ENCODE peak calls at places on chromosomes 5 and 9, in five cellular contexts. C is fibroblast of lung, I is esophagus muscularis mucosa, V is mammary epithelial cell, Z is mucosa of descending colon. W is an unnamed sample.

GRCh38 chr9:111178361-111179043 is 140.2 kb upstream of the LPAR1 start:
- DNase-seq in C (peak; percentile 94), I (no peak), V (no peak), Z (no peak), W (no peak)

GRCh38 chr9:18550286-18550685 is 76.3 kb downstream of the ADAMTSL1 start:
- DNase-seq in C (no peak), I (no peak), V (no peak), Z (no peak), W (no peak)

GRCh38 chr9:75588808-75589207 is 301.7 kb upstream of the PCSK5 start:
- DNase-seq in C (no peak), I (peak; percentile 37), V (peak; percentile 1), Z (no peak), W (no peak)

GRCh38 chr5:173454764-173455598 is 126.8 kb upstream of the STC2 start:
- DNase-seq in C (peak; percentile 99), I (no peak), V (peak; percentile 91), Z (peak; percentile 3), W (no peak)

GRCh38 chr5:83553000-83553486 is 81.5 kb downstream of the VCAN start:
- DNase-seq in C (peak; percentile 31), I (no peak), V (no peak), Z (peak; percentile 4), W (no peak)

GRCh38 chr9:112069318-112070169 is 105.6 kb downstream of the SUSD1 start:
- DNase-seq in C (peak; percentile 42), I (peak; percentile 89), V (no peak), Z (peak; percentile 58), W (no peak)

GRCh38 chr5:150514708-150515211 is 6.8 kb downstream of the NDST1 start:
- DNase-seq in C (peak; percentile 78), I (no peak), V (peak; percentile 66), Z (no peak), W (no peak)

GRCh38 chr5:10031817-10032216 is 217.9 kb downstream of the ATPSCKMT start:
- DNase-seq in C (no peak), I (no peak), V (no peak), Z (no peak), W (no peak)

GRCh38 chr5:126402591-126402990 is 20.6 kb upstream of the GRAMD2B start:
- DNase-seq in C (no peak), I (no peak), V (no peak), Z (no peak), W (no peak)

GRCh38 chr9:98540476-98540875 is 168.3 kb downstream of the GABBR2 start:
- DNase-seq in C (peak; percentile 78), I (peak; percentile 55), V (no peak), Z (no peak), W (no peak)

GRCh38 chr5:39459091-39459490 is 34.3 kb upstream of the DAB2 start:
- DNase-seq in C (peak; percentile 46), I (no peak), V (no peak), Z (no peak), W (no peak)

GRCh38 chr5:150438873-150439546 is 10.5 kb downstream of the RPS14 start:
- DNase-seq in C (peak; percentile 17), I (no peak), V (no peak), Z (no peak), W (no peak)

GRCh38 chr9:21252727-21253547 is 13.1 kb upstream of the IFNA14 start:
- DNase-seq in C (peak; percentile 27), I (no peak), V (peak; percentile 41), Z (peak; percentile 24), W (no peak)

GRCh38 chr9:128523199-128523925 is 18.8 kb downstream of the GLE1 start:
- DNase-seq in C (peak; percentile 55), I (no peak), V (no peak), Z (no peak), W (no peak)

GRCh38 chr5:82417776-82418607 is 139.8 kb upstream of the RPS23 start:
- DNase-seq in C (peak; percentile 67), I (no peak), V (no peak), Z (no peak), W (no peak)

GRCh38 chr5:155200608-155201007 is 187.1 kb downstream of the KIF4B start:
- DNase-seq in C (no peak), I (no peak), V (no peak), Z (no peak), W (no peak)

GRCh38 chr5:13276143-13276542 is 668.3 kb downstream of the DNAH5 start:
- DNase-seq in C (peak; percentile 66), I (no peak), V (peak; percentile 61), Z (no peak), W (no peak)

GRCh38 chr9:114273461-114273881 is 49.4 kb upstream of the ORM1 start:
- DNase-seq in C (no peak), I (no peak), V (peak; percentile 69), Z (no peak), W (no peak)

GRCh38 chr9:86684148-86684547 is 263.2 kb downstream of the GAS1 start:
- DNase-seq in C (no peak), I (no peak), V (no peak), Z (no peak), W (no peak)

GRCh38 chr5:106121972-106122605 is 1548.6 kb downstream of the EFNA5 start:
- DNase-seq in C (no peak), I (no peak), V (peak; percentile 12), Z (peak; percentile 17), W (no peak)

GRCh38 chr5:61055434-61056006 is 106.7 kb downstream of the SMIM15 start:
- DNase-seq in C (peak; percentile 46), I (no peak), V (peak; percentile 40), Z (peak; percentile 29), W (no peak)

GRCh38 chr9:34961574-34962480 is 3.7 kb downstream of the PHF24 start:
- DNase-seq in C (peak; percentile 67), I (no peak), V (peak; percentile 87), Z (no peak), W (no peak)

DNA sequence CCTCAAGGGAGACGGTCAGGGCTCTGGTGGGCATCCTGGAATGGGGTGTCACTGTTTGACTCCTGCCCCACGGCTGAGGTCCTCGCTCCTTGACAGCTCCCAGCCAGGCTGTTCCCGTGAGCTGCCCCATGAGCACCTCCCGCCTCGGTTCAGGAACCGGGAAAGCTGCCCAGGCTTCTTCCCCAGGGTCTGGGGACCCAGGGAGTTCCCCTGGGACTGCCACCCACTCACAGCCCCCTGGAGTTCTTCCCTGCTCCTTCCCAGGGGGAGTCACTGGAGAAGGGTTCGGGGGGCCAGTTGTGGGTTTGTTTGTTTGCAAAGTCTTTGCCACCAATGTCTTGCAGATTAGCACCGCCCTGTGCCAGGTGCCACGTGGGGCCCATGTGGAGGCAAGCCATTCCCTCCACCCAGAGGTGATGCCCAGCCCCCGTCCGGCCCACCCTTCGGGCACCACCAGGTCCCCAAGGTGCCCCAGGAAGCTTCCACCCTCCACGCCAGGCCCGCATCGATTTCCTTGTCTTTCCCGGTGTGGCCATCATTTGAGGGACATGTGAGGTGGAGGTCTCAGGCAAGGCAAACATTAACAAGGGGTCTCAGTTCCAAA is 1.3 kb downstream of the PLPP7 start:
- DNase-seq in C (no peak), I (no peak), V (no peak), Z (no peak), W (no peak)
- H3K4me3 ChIP-seq in C (peak overlapping the region; percentile 50), I (peak overlapping the region; percentile 62), V (no peak overlapping the region), Z (no peak overlapping the region), W (peak overlapping the region; percentile 43)

DNA sequence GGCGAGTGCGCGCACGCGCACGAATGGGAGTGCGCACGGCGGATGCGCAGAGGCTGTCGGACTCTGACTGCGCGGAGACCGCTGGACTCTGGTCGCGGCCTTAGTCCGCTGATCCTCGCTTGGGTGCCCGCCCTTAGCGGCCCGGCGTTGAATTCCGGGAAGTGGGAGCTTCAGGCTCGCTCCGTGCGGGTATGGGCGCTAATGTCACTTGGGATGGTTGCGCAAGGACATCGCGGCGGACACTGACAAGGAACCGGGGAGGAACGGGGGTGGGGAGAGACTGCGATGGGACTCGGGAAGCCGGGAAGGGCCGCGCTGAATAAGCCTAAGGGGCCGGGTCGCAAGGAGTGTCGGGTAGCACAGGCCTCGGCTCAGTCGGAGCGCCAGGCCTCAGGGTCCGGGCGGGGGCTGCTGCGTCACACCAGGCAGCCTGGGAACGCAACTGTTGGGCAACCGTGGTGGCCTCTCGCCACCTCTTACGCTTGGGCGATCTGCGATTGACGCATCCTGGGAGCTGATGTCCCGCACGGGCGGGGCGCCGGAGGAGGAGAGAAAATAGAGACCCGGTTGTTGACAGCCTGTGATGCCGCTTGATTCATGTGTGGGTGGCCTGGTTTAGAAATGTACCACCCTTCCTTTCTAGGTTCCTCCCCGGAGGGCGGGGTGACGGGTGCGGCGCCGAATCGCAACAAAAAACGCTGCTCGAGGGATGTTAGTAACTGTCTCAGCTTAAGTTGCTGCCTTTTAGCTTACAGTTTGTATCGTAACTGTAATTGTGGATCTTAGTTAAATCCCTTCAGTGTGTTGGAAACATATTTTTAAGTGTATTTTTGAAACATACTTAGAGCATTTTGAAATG is 545 bp upstream of the CHD1 start:
- DNase-seq in C (peak; percentile 94), I (peak; percentile 99), V (peak; percentile 97), Z (peak; percentile 92), W (peak; percentile 98)
- H3K4me1 ChIP-seq in C (no peaks in the 10 kb centered on the region), I (peaks cover 54% of the 10 kb centered on the region), V (peaks cover 13% of the 10 kb centered on the region), Z (peaks cover 20% of the 10 kb centered on the region), W (peaks cover 48% of the 10 kb centered on the region)

GRCh38 chr5:1155191-1156032 is 43.5 kb upstream of the SLC12A7 start:
- DNase-seq in C (no peak), I (no peak), V (no peak), Z (no peak), W (no peak)
- H3K4me3 ChIP-seq in C (no peak overlapping the region), I (peak overlapping the region; percentile 42), V (no peak overlapping the region), Z (no peak overlapping the region), W (peak overlapping the region; percentile 41)

GRCh38 chr5:1356873-1357787 is 12.2 kb upstream of the CLPTM1L start:
- DNase-seq in C (no peak), I (no peak), V (no peak), Z (no peak), W (no peak)

GRCh38 chr5:1359713-1360112 is 14.8 kb upstream of the CLPTM1L start:
- DNase-seq in C (no peak), I (no peak), V (no peak), Z (no peak), W (no peak)

GRCh38 chr5:1359031-1359645 is 14.2 kb upstream of the CLPTM1L start:
- DNase-seq in C (no peak), I (no peak), V (no peak), Z (no peak), W (no peak)

GRCh38 chr5:1357946-1358725 is 13.2 kb upstream of the CLPTM1L start:
- DNase-seq in C (no peak), I (no peak), V (no peak), Z (no peak), W (no peak)

GRCh38 chr5:1358726-1359025 is 13.8 kb upstream of the CLPTM1L start:
- DNase-seq in C (no peak), I (no peak), V (no peak), Z (no peak), W (no peak)
- H3K4me1 ChIP-seq in C (no peaks in the 10 kb centered on the region), I (no peaks in the 10 kb centered on the region), V (no peaks in the 10 kb centered on the region), Z (no peaks in the 10 kb centered on the region), W (no peaks in the 10 kb centered on the region)

GRCh38 chr9:14361074-14361473 is 47.1 kb upstream of the NFIB start:
- DNase-seq in C (no peak), I (no peak), V (no peak), Z (no peak), W (no peak)

GRCh38 chr9:14365667-14366066 is 51.7 kb upstream of the NFIB start:
- DNase-seq in C (peak; percentile 70), I (no peak), V (no peak), Z (no peak), W (no peak)

GRCh38 chr9:14358523-14358922 is 44.6 kb upstream of the NFIB start:
- DNase-seq in C (peak; percentile 44), I (peak; percentile 5), V (peak; percentile 34), Z (no peak), W (no peak)

GRCh38 chr9:14366071-14366470 is 52.1 kb upstream of the NFIB start:
- DNase-seq in C (peak; percentile 95), I (peak; percentile 90), V (peak; percentile 58), Z (peak; percentile 12), W (no peak)

GRCh38 chr9:14362175-14362574 is 48.2 kb upstream of the NFIB start:
- DNase-seq in C (peak; percentile 64), I (no peak), V (no peak), Z (no peak), W (no peak)
- H3K4me3 ChIP-seq in C (no peak overlapping the region), I (no peak overlapping the region), V (no peak overlapping the region), Z (no peak overlapping the region), W (no peak overlapping the region)